ENCODE peak calls at places on chromosomes 13 and 19, in seven cellular contexts. One of them, this sample, is unnamed.

GRCh38 chr13:102394158-102395053 is 7.4 kb downstream of the FGF14 start:
- DNase-seq in SK-N-SH: peak; percentile 95
- DNase-seq in K562: peak; percentile 72
- DNase-seq in H1: peak; percentile 91
- DNase-seq in HepG2: no peak
- DNase-seq in HCT116: no peak
- DNase-seq in GM12878: peak; percentile 47
- DNase-seq in this sample: peak; percentile 17

GRCh38 chr13:50195045-50195444 is 179.8 kb downstream of the KCNRG start:
- DNase-seq in SK-N-SH: no peak
- DNase-seq in HepG2: no peak
- DNase-seq in K562: no peak
- DNase-seq in H1: no peak
- DNase-seq in HCT116: no peak
- DNase-seq in GM12878: no peak
- DNase-seq in this sample: no peak

GRCh38 chr19:51364200-51365106 is 1.7 kb downstream of the ETFB start:
- DNase-seq in HepG2: peak; percentile 76
- DNase-seq in SK-N-SH: no peak
- DNase-seq in HCT116: no peak
- DNase-seq in K562: no peak
- DNase-seq in GM12878: no peak
- DNase-seq in H1: no peak
- DNase-seq in this sample: no peak

GRCh38 chr19:38211206-38211605 is 12.8 kb downstream of the DPF1 start:
- DNase-seq in HCT116: no peak
- DNase-seq in K562: no peak
- DNase-seq in HepG2: no peak
- DNase-seq in H1: no peak
- DNase-seq in GM12878: no peak
- DNase-seq in SK-N-SH: peak; percentile 80
- DNase-seq in this sample: no peak

GRCh38 chr13:79988573-79988972 is 352.4 kb downstream of the SPRY2 start:
- DNase-seq in SK-N-SH: no peak
- DNase-seq in K562: no peak
- DNase-seq in HepG2: no peak
- DNase-seq in H1: no peak
- DNase-seq in GM12878: no peak
- DNase-seq in HCT116: no peak
- DNase-seq in this sample: no peak

GRCh38 chr19:8028951-8029491 is 23.5 kb upstream of the CCL25 start:
- DNase-seq in SK-N-SH: no peak
- DNase-seq in K562: peak; percentile 45
- DNase-seq in GM12878: no peak
- DNase-seq in H1: no peak
- DNase-seq in HCT116: no peak
- DNase-seq in HepG2: no peak
- DNase-seq in this sample: no peak

GRCh38 chr19:8880864-8881488 is 48.8 kb downstream of the MBD3L1 start:
- DNase-seq in HCT116: no peak
- DNase-seq in H1: no peak
- DNase-seq in GM12878: no peak
- DNase-seq in SK-N-SH: no peak
- DNase-seq in HepG2: no peak
- DNase-seq in K562: no peak
- DNase-seq in this sample: no peak

GRCh38 chr19:30113182-30113581 is 171.1 kb downstream of the URI1 start:
- DNase-seq in HCT116: no peak
- DNase-seq in HepG2: no peak
- DNase-seq in K562: no peak
- DNase-seq in SK-N-SH: no peak
- DNase-seq in H1: no peak
- DNase-seq in GM12878: no peak
- DNase-seq in this sample: no peak

GRCh38 chr13:100339411-100339935 is 249.1 kb downstream of the GGACT start:
- DNase-seq in GM12878: no peak
- DNase-seq in K562: no peak
- DNase-seq in HCT116: no peak
- DNase-seq in SK-N-SH: no peak
- DNase-seq in HepG2: no peak
- DNase-seq in H1: no peak
- DNase-seq in this sample: no peak

GRCh38 chr13:32278456-32278855 is 36.7 kb downstream of the ZAR1L start:
- DNase-seq in SK-N-SH: no peak
- DNase-seq in HepG2: no peak
- DNase-seq in K562: no peak
- DNase-seq in H1: no peak
- DNase-seq in GM12878: no peak
- DNase-seq in HCT116: no peak
- DNase-seq in this sample: no peak

GRCh38 chr19:31518216-31518615 is 169.0 kb upstream of the TSHZ3 start:
- DNase-seq in HepG2: no peak
- DNase-seq in SK-N-SH: no peak
- DNase-seq in GM12878: no peak
- DNase-seq in H1: no peak
- DNase-seq in K562: no peak
- DNase-seq in HCT116: no peak
- DNase-seq in this sample: no peak

DNA sequence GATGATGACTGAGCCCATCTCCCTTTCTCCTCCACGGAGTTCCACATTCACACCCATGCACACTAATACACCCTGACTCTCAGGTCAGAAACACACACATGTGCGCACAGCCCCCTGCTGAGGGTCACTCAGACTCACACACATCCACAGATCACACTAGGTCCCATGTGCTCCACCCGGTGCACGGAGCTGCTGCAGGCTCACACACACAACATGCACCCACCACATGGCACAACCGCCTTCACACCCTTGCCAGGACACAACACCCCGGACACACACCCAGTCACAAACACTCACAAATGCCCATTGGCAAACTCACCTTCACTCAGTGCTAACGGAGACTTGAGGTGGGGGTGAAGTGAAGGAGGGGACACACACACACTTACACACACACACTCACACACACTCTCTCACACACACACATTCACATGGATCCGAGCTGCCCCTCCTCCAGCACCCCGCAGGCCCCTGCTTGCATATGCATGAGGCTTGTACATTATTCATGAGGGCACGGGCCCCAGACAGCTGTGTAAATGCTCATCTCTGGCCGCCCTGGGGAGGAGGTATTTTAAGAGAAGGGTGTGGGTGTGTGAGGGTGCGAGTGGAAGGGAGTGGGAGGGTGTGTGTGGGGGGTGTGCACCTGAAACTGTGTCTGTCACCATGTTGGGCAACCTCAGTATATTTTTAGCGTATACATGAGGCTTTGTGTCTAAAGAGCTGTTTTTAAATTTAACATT is 2.2 kb downstream of the NCAN start:
- DNase-seq in K562: no peak
- DNase-seq in HepG2: no peak
- DNase-seq in GM12878: no peak
- DNase-seq in H1: no peak
- DNase-seq in SK-N-SH: no peak
- DNase-seq in HCT116: no peak
- DNase-seq in this sample: no peak
- TF ChIP-seq SIN3A in K562: no peak
- TF ChIP-seq SIN3A in HepG2: no peak
- TF ChIP-seq SIN3A in GM12878: no peak
- TF ChIP-seq SIN3A in H1: no peak
- TF ChIP-seq SIN3A in SK-N-SH: no peak
- TF ChIP-seq SIN3A in HCT116: no peak
- TF ChIP-seq SIN3A in this sample: no peak

DNA sequence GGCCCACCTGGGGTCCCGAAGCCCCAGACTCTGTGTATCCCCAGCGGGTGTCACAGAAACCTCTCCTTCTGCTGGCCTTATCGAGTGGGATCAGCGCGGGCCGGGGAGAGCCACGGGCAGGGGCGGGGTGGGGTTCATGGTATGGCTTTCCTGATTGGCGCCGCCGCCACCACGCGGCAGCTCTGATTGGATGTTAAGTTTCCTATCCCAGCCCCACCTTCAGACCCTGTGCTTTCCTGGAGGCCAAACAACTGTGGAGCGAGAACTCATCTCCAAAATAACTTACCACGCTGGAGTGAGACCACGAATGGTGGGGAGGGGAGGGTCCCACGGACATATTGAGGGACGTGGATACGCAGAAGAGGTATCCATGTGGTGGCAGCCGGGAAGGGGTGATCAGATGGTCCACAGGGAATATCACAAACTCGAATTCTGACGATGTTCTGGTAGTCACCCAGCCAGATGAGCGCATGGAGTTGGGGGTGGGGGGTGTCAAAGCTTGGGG is 1.0 kb upstream of the ICAM5 start:
- DNase-seq in GM12878: no peak
- DNase-seq in HepG2: peak; percentile 77
- DNase-seq in H1: no peak
- DNase-seq in HCT116: peak; percentile 74
- DNase-seq in K562: peak; percentile 94
- DNase-seq in SK-N-SH: peak; percentile 83
- DNase-seq in this sample: no peak
- H3K4me3 ChIP-seq in GM12878: peak overlapping the region; percentile 77
- H3K4me3 ChIP-seq in HepG2: peak overlapping the region; percentile 24
- H3K4me3 ChIP-seq in H1: peak overlapping the region; percentile 55
- H3K4me3 ChIP-seq in HCT116: peak overlapping the region; percentile 77
- H3K4me3 ChIP-seq in K562: peak overlapping the region; percentile 79
- H3K4me3 ChIP-seq in SK-N-SH: peak overlapping the region; percentile 77
- H3K4me3 ChIP-seq in this sample: peak overlapping the region; percentile 79

GRCh38 chr19:5247957-5248705 is 92.5 kb downstream of the PTPRS start:
- DNase-seq in HCT116: no peak
- DNase-seq in H1: no peak
- DNase-seq in K562: no peak
- DNase-seq in SK-N-SH: no peak
- DNase-seq in HepG2: no peak
- DNase-seq in GM12878: no peak
- DNase-seq in this sample: no peak

GRCh38 chr19:5253403-5254110 is 87.1 kb downstream of the PTPRS start:
- DNase-seq in K562: no peak
- DNase-seq in H1: no peak
- DNase-seq in HepG2: peak; percentile 61
- DNase-seq in GM12878: no peak
- DNase-seq in HCT116: no peak
- DNase-seq in SK-N-SH: no peak
- DNase-seq in this sample: no peak

GRCh38 chr19:5251096-5252065 is 89.2 kb downstream of the PTPRS start:
- DNase-seq in GM12878: no peak
- DNase-seq in HepG2: no peak
- DNase-seq in H1: no peak
- DNase-seq in HCT116: no peak
- DNase-seq in K562: no peak
- DNase-seq in SK-N-SH: no peak
- DNase-seq in this sample: no peak

GRCh38 chr19:5249526-5249925 is 91.1 kb downstream of the PTPRS start:
- DNase-seq in H1: no peak
- DNase-seq in GM12878: no peak
- DNase-seq in K562: no peak
- DNase-seq in SK-N-SH: no peak
- DNase-seq in HepG2: no peak
- DNase-seq in HCT116: no peak
- DNase-seq in this sample: no peak

GRCh38 chr19:5250127-5250659 is 90.4 kb downstream of the PTPRS start:
- DNase-seq in SK-N-SH: no peak
- DNase-seq in HepG2: no peak
- DNase-seq in HCT116: no peak
- DNase-seq in GM12878: no peak
- DNase-seq in K562: no peak
- DNase-seq in H1: no peak
- DNase-seq in this sample: no peak
- TF ChIP-seq SIN3A in SK-N-SH: no peak
- TF ChIP-seq SIN3A in HepG2: no peak
- TF ChIP-seq SIN3A in HCT116: no peak
- TF ChIP-seq SIN3A in GM12878: no peak
- TF ChIP-seq SIN3A in K562: no peak
- TF ChIP-seq SIN3A in H1: no peak
- TF ChIP-seq SIN3A in this sample: no peak

GRCh38 chr13:57633141-57633949 is 1.8 kb downstream of the PCDH17 start:
- DNase-seq in H1: no peak
- DNase-seq in HCT116: no peak
- DNase-seq in SK-N-SH: peak; percentile 79
- DNase-seq in K562: no peak
- DNase-seq in HepG2: no peak
- DNase-seq in GM12878: no peak
- DNase-seq in this sample: no peak

GRCh38 chr13:57633950-57634828 is 2.6 kb downstream of the PCDH17 start:
- DNase-seq in HepG2: no peak
- DNase-seq in HCT116: no peak
- DNase-seq in K562: no peak
- DNase-seq in GM12878: no peak
- DNase-seq in H1: no peak
- DNase-seq in SK-N-SH: peak; percentile 48
- DNase-seq in this sample: no peak

GRCh38 chr13:57631607-57632275 is at the start of gene PCDH17:
- DNase-seq in H1: no peak
- DNase-seq in K562: no peak
- DNase-seq in GM12878: no peak
- DNase-seq in HepG2: no peak
- DNase-seq in SK-N-SH: peak; percentile 62
- DNase-seq in HCT116: no peak
- DNase-seq in this sample: no peak

GRCh38 chr13:57630661-57631606 is 610 bp upstream of the PCDH17 start:
- DNase-seq in H1: no peak
- DNase-seq in K562: no peak
- DNase-seq in GM12878: no peak
- DNase-seq in SK-N-SH: peak; percentile 51
- DNase-seq in HepG2: no peak
- DNase-seq in HCT116: no peak
- DNase-seq in this sample: no peak

DNA sequence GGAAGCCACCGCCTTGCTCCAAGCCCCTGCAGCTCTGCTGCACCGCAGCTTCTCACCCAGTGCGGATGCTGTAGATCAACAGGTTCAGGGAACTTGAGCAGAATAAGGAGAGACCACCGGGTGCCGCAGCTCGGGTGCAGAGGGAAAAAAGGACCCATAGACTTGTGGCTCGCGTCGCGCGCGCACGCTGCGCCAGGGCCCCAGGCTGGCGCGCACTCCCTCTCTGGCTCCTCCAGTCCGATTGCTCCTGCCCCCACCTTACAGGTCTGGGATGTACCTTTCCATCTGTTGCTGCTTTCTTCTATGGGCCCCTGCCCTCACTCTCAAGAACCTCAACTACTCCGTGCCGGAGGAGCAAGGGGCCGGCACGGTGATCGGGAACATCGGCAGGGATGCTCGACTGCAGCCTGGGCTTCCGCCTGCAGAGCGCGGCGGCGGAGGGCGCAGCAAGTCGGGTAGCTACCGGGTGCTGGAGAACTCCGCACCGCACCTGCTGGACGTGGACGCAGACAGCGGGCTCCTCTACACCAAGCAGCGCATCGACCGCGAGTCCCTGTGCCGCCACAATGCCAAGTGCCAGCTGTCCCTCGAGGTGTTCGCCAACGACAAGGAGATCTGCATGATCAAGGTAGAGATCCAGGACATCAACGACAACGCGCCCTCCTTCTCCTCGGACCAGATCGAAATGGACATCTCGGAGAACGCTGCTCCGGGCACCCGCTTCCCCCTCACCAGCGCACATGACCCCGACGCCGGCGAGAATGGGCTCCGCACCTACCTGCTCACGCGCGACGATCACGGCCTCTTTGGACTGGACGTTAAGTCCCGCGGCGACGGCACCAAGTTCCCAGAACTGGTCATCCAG is 964 bp downstream of the PCDH17 start:
- DNase-seq in SK-N-SH: peak; percentile 54
- DNase-seq in HCT116: no peak
- DNase-seq in H1: no peak
- DNase-seq in K562: no peak
- DNase-seq in HepG2: no peak
- DNase-seq in GM12878: no peak
- DNase-seq in this sample: no peak
- H3K4me3 ChIP-seq in SK-N-SH: peak overlapping the region; percentile 70
- H3K4me3 ChIP-seq in HCT116: no peak overlapping the region
- H3K4me3 ChIP-seq in H1: peak overlapping the region; percentile 61
- H3K4me3 ChIP-seq in K562: no peak overlapping the region
- H3K4me3 ChIP-seq in HepG2: no peak overlapping the region
- H3K4me3 ChIP-seq in GM12878: no peak overlapping the region
- H3K4me3 ChIP-seq in this sample: peak overlapping the region; percentile 50

This sample was measured in Panc1.